ENCODE peak calls at places on chromosome 4, in ten cellular contexts. One of them, this sample, is unnamed.

GRCh38 chr4:39365360-39365759 is 802 bp downstream of the RFC1 start:
- DNase-seq in PC-9: no peak
- DNase-seq in HCT116: no peak
- DNase-seq in heart right ventricle: no peak
- DNase-seq in Karpas-422: peak; percentile 50
- DNase-seq in uterus: no peak
- DNase-seq in left ventricle myocardium inferior: no peak
- DNase-seq in fibroblast of lung: no peak
- DNase-seq in tibial artery: no peak
- DNase-seq in cardiac muscle cell: no peak
- DNase-seq in this sample: no peak

GRCh38 chr4:52076731-52077130 is 25.6 kb downstream of the SPATA18 start:
- DNase-seq in HCT116: no peak
- DNase-seq in cardiac muscle cell: peak; percentile 77
- DNase-seq in fibroblast of lung: peak; percentile 13
- DNase-seq in heart right ventricle: peak; percentile 18
- DNase-seq in uterus: no peak
- DNase-seq in left ventricle myocardium inferior: peak; percentile 15
- DNase-seq in Karpas-422: no peak
- DNase-seq in PC-9: no peak
- DNase-seq in tibial artery: no peak
- DNase-seq in this sample: no peak

GRCh38 chr4:44679060-44679459 is 840 bp downstream of the GUF1 start:
- DNase-seq in heart right ventricle: no peak
- DNase-seq in PC-9: no peak
- DNase-seq in tibial artery: no peak
- DNase-seq in HCT116: no peak
- DNase-seq in uterus: no peak
- DNase-seq in Karpas-422: peak; percentile 69
- DNase-seq in left ventricle myocardium inferior: no peak
- DNase-seq in fibroblast of lung: no peak
- DNase-seq in cardiac muscle cell: no peak
- DNase-seq in this sample: no peak

GRCh38 chr4:102825261-102826071 is 1.9 kb downstream of the UBE2D3 start:
- DNase-seq in left ventricle myocardium inferior: no peak
- DNase-seq in heart right ventricle: no peak
- DNase-seq in tibial artery: no peak
- DNase-seq in Karpas-422: peak; percentile 79
- DNase-seq in uterus: no peak
- DNase-seq in HCT116: peak; percentile 53
- DNase-seq in fibroblast of lung: peak; percentile 73
- DNase-seq in PC-9: no peak
- DNase-seq in cardiac muscle cell: peak; percentile 55
- DNase-seq in this sample: no peak

GRCh38 chr4:8472689-8473197 is 32.2 kb downstream of the TRMT44 start:
- DNase-seq in cardiac muscle cell: no peak
- DNase-seq in fibroblast of lung: peak; percentile 96
- DNase-seq in Karpas-422: no peak
- DNase-seq in tibial artery: peak; percentile 74
- DNase-seq in left ventricle myocardium inferior: no peak
- DNase-seq in HCT116: no peak
- DNase-seq in heart right ventricle: peak; percentile 41
- DNase-seq in uterus: peak; percentile 69
- DNase-seq in PC-9: peak; percentile 39
- DNase-seq in this sample: no peak

GRCh38 chr4:94127707-94128328 is 79.8 kb upstream of the SMARCAD1 start:
- DNase-seq in uterus: no peak
- DNase-seq in Karpas-422: peak; percentile 66
- DNase-seq in HCT116: peak; percentile 50
- DNase-seq in PC-9: no peak
- DNase-seq in fibroblast of lung: peak; percentile 32
- DNase-seq in heart right ventricle: no peak
- DNase-seq in cardiac muscle cell: peak; percentile 46
- DNase-seq in left ventricle myocardium inferior: no peak
- DNase-seq in tibial artery: no peak
- DNase-seq in this sample: no peak

GRCh38 chr4:25500626-25501318 is 123.7 kb downstream of the ANAPC4 start:
- DNase-seq in tibial artery: no peak
- DNase-seq in HCT116: no peak
- DNase-seq in uterus: no peak
- DNase-seq in fibroblast of lung: no peak
- DNase-seq in Karpas-422: no peak
- DNase-seq in PC-9: no peak
- DNase-seq in cardiac muscle cell: no peak
- DNase-seq in left ventricle myocardium inferior: no peak
- DNase-seq in heart right ventricle: no peak
- DNase-seq in this sample: no peak

GRCh38 chr4:16016536-16016935 is 53.6 kb upstream of the FGFBP2 start:
- DNase-seq in Karpas-422: no peak
- DNase-seq in heart right ventricle: no peak
- DNase-seq in HCT116: no peak
- DNase-seq in tibial artery: no peak
- DNase-seq in uterus: no peak
- DNase-seq in left ventricle myocardium inferior: no peak
- DNase-seq in fibroblast of lung: no peak
- DNase-seq in PC-9: no peak
- DNase-seq in cardiac muscle cell: no peak
- DNase-seq in this sample: no peak

GRCh38 chr4:158799856-158800255 is 31.0 kb downstream of the FNIP2 start:
- DNase-seq in heart right ventricle: no peak
- DNase-seq in left ventricle myocardium inferior: no peak
- DNase-seq in cardiac muscle cell: no peak
- DNase-seq in fibroblast of lung: no peak
- DNase-seq in tibial artery: no peak
- DNase-seq in PC-9: no peak
- DNase-seq in HCT116: no peak
- DNase-seq in uterus: no peak
- DNase-seq in Karpas-422: no peak
- DNase-seq in this sample: no peak

GRCh38 chr4:158801066-158801465 is 32.2 kb downstream of the FNIP2 start:
- DNase-seq in tibial artery: no peak
- DNase-seq in left ventricle myocardium inferior: no peak
- DNase-seq in cardiac muscle cell: no peak
- DNase-seq in HCT116: no peak
- DNase-seq in heart right ventricle: no peak
- DNase-seq in Karpas-422: no peak
- DNase-seq in fibroblast of lung: no peak
- DNase-seq in PC-9: no peak
- DNase-seq in uterus: no peak
- DNase-seq in this sample: no peak

GRCh38 chr4:158796370-158797140 is 27.7 kb downstream of the FNIP2 start:
- DNase-seq in Karpas-422: no peak
- DNase-seq in cardiac muscle cell: no peak
- DNase-seq in uterus: no peak
- DNase-seq in fibroblast of lung: peak; percentile 55
- DNase-seq in PC-9: no peak
- DNase-seq in heart right ventricle: no peak
- DNase-seq in tibial artery: no peak
- DNase-seq in HCT116: no peak
- DNase-seq in left ventricle myocardium inferior: no peak
- DNase-seq in this sample: no peak

GRCh38 chr4:158799013-158799770 is 30.4 kb downstream of the FNIP2 start:
- DNase-seq in cardiac muscle cell: no peak
- DNase-seq in heart right ventricle: no peak
- DNase-seq in PC-9: no peak
- DNase-seq in HCT116: no peak
- DNase-seq in tibial artery: no peak
- DNase-seq in Karpas-422: no peak
- DNase-seq in left ventricle myocardium inferior: no peak
- DNase-seq in fibroblast of lung: no peak
- DNase-seq in uterus: no peak
- DNase-seq in this sample: no peak

DNA sequence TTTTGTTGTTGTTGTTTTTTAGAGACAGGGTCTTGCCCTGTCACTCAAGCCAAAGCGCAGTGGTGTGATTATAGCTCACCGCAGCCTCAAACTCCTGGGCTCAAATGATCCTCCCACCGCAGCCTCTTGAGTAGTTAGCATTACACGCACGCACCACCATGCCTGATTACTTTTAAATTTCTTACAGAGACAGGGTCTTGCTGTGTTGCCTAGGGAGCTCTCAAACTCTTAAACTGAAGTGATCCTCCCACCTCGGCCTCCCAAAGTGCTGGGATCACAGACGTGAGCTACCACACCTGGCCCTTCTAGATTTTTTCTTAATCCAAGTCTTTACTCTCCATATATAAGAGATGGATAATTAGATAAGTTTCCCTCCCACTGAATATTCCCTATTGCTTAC is 29.2 kb downstream of the FNIP2 start:
- DNase-seq in cardiac muscle cell: no peak
- DNase-seq in tibial artery: no peak
- DNase-seq in fibroblast of lung: no peak
- DNase-seq in uterus: no peak
- DNase-seq in left ventricle myocardium inferior: no peak
- DNase-seq in HCT116: no peak
- DNase-seq in heart right ventricle: no peak
- DNase-seq in Karpas-422: no peak
- DNase-seq in PC-9: no peak
- DNase-seq in this sample: no peak
- H3K27ac ChIP-seq in cardiac muscle cell: no peak overlapping the region
- H3K27ac ChIP-seq in tibial artery: no peak overlapping the region
- H3K27ac ChIP-seq in fibroblast of lung: no peak overlapping the region
- H3K27ac ChIP-seq in uterus: no peak overlapping the region
- H3K27ac ChIP-seq in left ventricle myocardium inferior: no peak overlapping the region
- H3K27ac ChIP-seq in HCT116: no peak overlapping the region
- H3K27ac ChIP-seq in heart right ventricle: no peak overlapping the region
- H3K27ac ChIP-seq in Karpas-422: no peak overlapping the region
- H3K27ac ChIP-seq in PC-9: no peak overlapping the region
- H3K27ac ChIP-seq in this sample: no peak overlapping the region

GRCh38 chr4:12120968-12121367 is 692.3 kb upstream of the HS3ST1 start:
- DNase-seq in left ventricle myocardium inferior: no peak
- DNase-seq in heart right ventricle: no peak
- DNase-seq in HCT116: no peak
- DNase-seq in uterus: no peak
- DNase-seq in tibial artery: no peak
- DNase-seq in cardiac muscle cell: no peak
- DNase-seq in Karpas-422: no peak
- DNase-seq in fibroblast of lung: no peak
- DNase-seq in PC-9: no peak
- DNase-seq in this sample: no peak

GRCh38 chr4:12123709-12124108 is 695.0 kb upstream of the HS3ST1 start:
- DNase-seq in heart right ventricle: no peak
- DNase-seq in tibial artery: no peak
- DNase-seq in cardiac muscle cell: no peak
- DNase-seq in HCT116: no peak
- DNase-seq in uterus: no peak
- DNase-seq in Karpas-422: no peak
- DNase-seq in PC-9: no peak
- DNase-seq in left ventricle myocardium inferior: no peak
- DNase-seq in fibroblast of lung: no peak
- DNase-seq in this sample: no peak

GRCh38 chr4:12122316-12122715 is 693.6 kb upstream of the HS3ST1 start:
- DNase-seq in Karpas-422: no peak
- DNase-seq in uterus: no peak
- DNase-seq in left ventricle myocardium inferior: no peak
- DNase-seq in cardiac muscle cell: no peak
- DNase-seq in HCT116: no peak
- DNase-seq in tibial artery: no peak
- DNase-seq in PC-9: no peak
- DNase-seq in heart right ventricle: no peak
- DNase-seq in fibroblast of lung: no peak
- DNase-seq in this sample: no peak

GRCh38 chr4:12116009-12116542 is 687.4 kb upstream of the HS3ST1 start:
- DNase-seq in left ventricle myocardium inferior: no peak
- DNase-seq in HCT116: no peak
- DNase-seq in uterus: no peak
- DNase-seq in heart right ventricle: no peak
- DNase-seq in Karpas-422: no peak
- DNase-seq in PC-9: no peak
- DNase-seq in tibial artery: no peak
- DNase-seq in cardiac muscle cell: no peak
- DNase-seq in fibroblast of lung: no peak
- DNase-seq in this sample: no peak

DNA sequence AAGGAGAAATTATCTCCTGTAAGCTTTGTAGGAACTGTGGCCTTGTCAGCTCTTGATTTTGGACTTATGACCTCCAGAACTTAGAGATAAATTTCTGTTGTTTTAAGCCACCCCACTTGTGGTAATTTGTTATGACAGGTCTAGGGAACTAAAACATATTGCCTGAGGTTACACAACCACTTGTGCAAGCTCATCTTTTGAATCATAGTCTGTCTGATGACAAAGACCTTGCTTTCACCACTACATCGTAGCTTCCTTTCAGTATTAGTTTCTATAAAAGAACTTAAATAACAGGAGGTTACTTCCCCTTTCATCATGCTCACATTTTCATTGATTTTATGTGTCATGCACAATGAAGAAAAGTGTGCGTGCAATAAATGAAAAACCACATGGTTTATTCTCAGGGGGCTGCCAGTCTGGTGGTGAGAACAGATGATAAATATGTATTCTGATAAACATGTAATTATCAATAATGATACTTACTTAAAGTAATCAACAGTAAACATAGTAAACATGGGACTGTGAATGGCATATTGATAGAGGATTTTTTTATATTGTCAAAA is 690.0 kb upstream of the HS3ST1 start:
- DNase-seq in uterus: no peak
- DNase-seq in tibial artery: no peak
- DNase-seq in Karpas-422: no peak
- DNase-seq in fibroblast of lung: peak; percentile 0
- DNase-seq in PC-9: no peak
- DNase-seq in left ventricle myocardium inferior: no peak
- DNase-seq in heart right ventricle: no peak
- DNase-seq in HCT116: no peak
- DNase-seq in cardiac muscle cell: no peak
- DNase-seq in this sample: no peak
- H3K27ac ChIP-seq in uterus: no peak overlapping the region
- H3K27ac ChIP-seq in tibial artery: no peak overlapping the region
- H3K27ac ChIP-seq in Karpas-422: no peak overlapping the region
- H3K27ac ChIP-seq in fibroblast of lung: no peak overlapping the region
- H3K27ac ChIP-seq in PC-9: no peak overlapping the region
- H3K27ac ChIP-seq in left ventricle myocardium inferior: no peak overlapping the region
- H3K27ac ChIP-seq in heart right ventricle: no peak overlapping the region
- H3K27ac ChIP-seq in HCT116: no peak overlapping the region
- H3K27ac ChIP-seq in cardiac muscle cell: no peak overlapping the region
- H3K27ac ChIP-seq in this sample: no peak overlapping the region

DNA sequence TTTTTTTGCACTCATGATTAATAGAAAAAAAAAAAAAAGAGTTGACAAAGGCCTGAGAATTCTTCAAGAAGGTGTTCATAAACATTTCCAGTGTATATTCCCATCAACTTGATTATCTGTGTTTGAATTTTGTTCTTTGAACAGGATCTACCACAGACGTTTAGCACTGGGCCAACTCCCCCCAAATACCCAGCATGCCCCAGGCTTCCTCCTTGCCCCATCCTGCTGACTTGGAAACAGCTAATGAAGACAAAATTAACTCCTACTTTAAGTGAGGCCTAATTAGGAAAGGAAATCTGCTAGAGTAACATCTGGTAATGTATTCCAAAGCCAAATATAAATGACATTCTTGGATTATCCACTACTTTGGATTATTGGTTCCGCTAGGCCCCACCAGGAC is 52.5 kb downstream of the PPARGC1A start:
- DNase-seq in PC-9: no peak
- DNase-seq in left ventricle myocardium inferior: no peak
- DNase-seq in uterus: no peak
- DNase-seq in Karpas-422: no peak
- DNase-seq in cardiac muscle cell: no peak
- DNase-seq in heart right ventricle: no peak
- DNase-seq in HCT116: no peak
- DNase-seq in tibial artery: no peak
- DNase-seq in fibroblast of lung: no peak
- DNase-seq in this sample: no peak
- H3K27ac ChIP-seq in PC-9: no peak overlapping the region
- H3K27ac ChIP-seq in left ventricle myocardium inferior: peak overlapping the region; percentile 53
- H3K27ac ChIP-seq in uterus: no peak overlapping the region
- H3K27ac ChIP-seq in Karpas-422: no peak overlapping the region
- H3K27ac ChIP-seq in cardiac muscle cell: peak overlapping the region; percentile 49
- H3K27ac ChIP-seq in heart right ventricle: no peak overlapping the region
- H3K27ac ChIP-seq in HCT116: no peak overlapping the region
- H3K27ac ChIP-seq in tibial artery: no peak overlapping the region
- H3K27ac ChIP-seq in fibroblast of lung: no peak overlapping the region
- H3K27ac ChIP-seq in this sample: no peak overlapping the region

GRCh38 chr4:59409647-59410046 is 1790.5 kb upstream of the ADGRL3 start:
- DNase-seq in left ventricle myocardium inferior: no peak
- DNase-seq in heart right ventricle: no peak
- DNase-seq in cardiac muscle cell: no peak
- DNase-seq in Karpas-422: no peak
- DNase-seq in tibial artery: no peak
- DNase-seq in HCT116: no peak
- DNase-seq in fibroblast of lung: no peak
- DNase-seq in uterus: no peak
- DNase-seq in PC-9: no peak
- DNase-seq in this sample: no peak
- H3K27ac ChIP-seq in left ventricle myocardium inferior: no peak overlapping the region
- H3K27ac ChIP-seq in heart right ventricle: no peak overlapping the region
- H3K27ac ChIP-seq in cardiac muscle cell: no peak overlapping the region
- H3K27ac ChIP-seq in Karpas-422: no peak overlapping the region
- H3K27ac ChIP-seq in tibial artery: no peak overlapping the region
- H3K27ac ChIP-seq in HCT116: no peak overlapping the region
- H3K27ac ChIP-seq in fibroblast of lung: no peak overlapping the region
- H3K27ac ChIP-seq in uterus: no peak overlapping the region
- H3K27ac ChIP-seq in PC-9: no peak overlapping the region
- H3K27ac ChIP-seq in this sample: no peak overlapping the region